ENCODE peak calls at places on chromosome 4, in four cellular contexts. W is A549, R is dermis blood vessel endothelial cell, V is NCI-H1092. L is an unnamed sample.
A peak's percentile ranks its signal among the peaks of the same experiment; 100 is the strongest.

GRCh38 chr4:108166038-108166437 is 2.7 kb downstream of the LEF1 start:
- DNase-seq in W (no peak), R (no peak), V (no peak), L (no peak)

GRCh38 chr4:163624727-163625126 is 130.2 kb downstream of the TMA16 start:
- DNase-seq in W (no peak), R (no peak), V (no peak), L (no peak)

GRCh38 chr4:95591278-95591677 is 42.5 kb upstream of the UNC5C start:
- DNase-seq in W (no peak), R (no peak), V (no peak), L (no peak)

GRCh38 chr4:16603178-16603577 is 295.3 kb downstream of the LDB2 start:
- DNase-seq in W (no peak), R (no peak), V (no peak), L (no peak)

GRCh38 chr4:102569200-102569599 is 68.0 kb downstream of the NFKB1 start:
- DNase-seq in W (no peak), R (no peak), V (no peak), L (no peak)

GRCh38 chr4:158209825-158210807 is at the start of gene TMEM144:
- DNase-seq in W (peak; percentile 73), R (peak; percentile 93), V (no peak), L (no peak)

GRCh38 chr4:33104190-33104773 is 2384.1 kb downstream of the PCDH7 start:
- DNase-seq in W (no peak), R (no peak), V (no peak), L (no peak)

GRCh38 chr4:158841540-158841939 is 72.7 kb downstream of the FNIP2 start:
- DNase-seq in W (no peak), R (no peak), V (no peak), L (no peak)

GRCh38 chr4:15374697-15375096 is 53.1 kb upstream of the C1QTNF7 start:
- DNase-seq in W (no peak), R (no peak), V (no peak), L (no peak)

GRCh38 chr4:120506536-120506935 is 416.0 kb downstream of the PRDM5 start:
- DNase-seq in W (no peak), R (no peak), V (no peak), L (no peak)

GRCh38 chr4:171594293-171594692 is 218.9 kb upstream of the GALNTL6 start:
- DNase-seq in W (no peak), R (no peak), V (no peak), L (no peak)

GRCh38 chr4:54233697-54234496 is 4.8 kb downstream of the PDGFRA start:
- DNase-seq in W (peak; percentile 42), R (peak; percentile 90), V (peak; percentile 61), L (peak; percentile 70)

GRCh38 chr4:145083891-145084640 is 13.9 kb downstream of the ANAPC10 start:
- DNase-seq in W (no peak), R (no peak), V (no peak), L (no peak)

GRCh38 chr4:78951862-78952472 is 12.7 kb upstream of the PAQR3 start:
- DNase-seq in W (peak; percentile 13), R (peak; percentile 66), V (peak; percentile 20), L (no peak)

GRCh38 chr4:3316146-3316545 is 23.3 kb downstream of the RGS12 start:
- DNase-seq in W (no peak), R (no peak), V (no peak), L (no peak)

GRCh38 chr4:6446538-6447451 is 25.6 kb downstream of the PPP2R2C start:
- DNase-seq in W (no peak), R (peak; percentile 4), V (peak; percentile 72), L (no peak)

GRCh38 chr4:148341980-148342800 is 100.0 kb downstream of the NR3C2 start:
- DNase-seq in W (no peak), R (peak; percentile 50), V (no peak), L (no peak)

GRCh38 chr4:143346208-143346607 is 9.5 kb downstream of the GAB1 start:
- DNase-seq in W (no peak), R (no peak), V (no peak), L (no peak)

GRCh38 chr4:19945979-19946380 is 305.7 kb upstream of the SLIT2 start:
- DNase-seq in W (no peak), R (peak; percentile 59), V (no peak), L (peak; percentile 94)

GRCh38 chr4:165967486-165967885 is 94.4 kb downstream of the TLL1 start:
- DNase-seq in W (no peak), R (no peak), V (no peak), L (no peak)

GRCh38 chr4:151276787-151277557 is at the start of gene PRSS48:
- DNase-seq in W (peak; percentile 34), R (peak; percentile 83), V (peak; percentile 30), L (no peak)

GRCh38 chr4:173801876-173802713 is 272.1 kb upstream of the HAND2 start:
- DNase-seq in W (no peak), R (no peak), V (no peak), L (no peak)

GRCh38 chr4:151417164-151417571 is 8.2 kb downstream of the FHIP1A start:
- DNase-seq in W (no peak), R (peak; percentile 18), V (no peak), L (no peak)

GRCh38 chr4:69957209-69957608 is 8.3 kb downstream of the CSN2 start:
- DNase-seq in W (no peak), R (no peak), V (no peak), L (no peak)

GRCh38 chr4:108830509-108831244 is 67.8 kb upstream of the ETNPPL start:
- DNase-seq in W (no peak), R (no peak), V (peak; percentile 86), L (no peak)

GRCh38 chr4:6686104-6686787 is 7.4 kb upstream of the S100P start:
- DNase-seq in W (no peak), R (no peak), V (no peak), L (no peak)

GRCh38 chr4:46937493-46937892 is 28.4 kb upstream of the COX7B2 start:
- DNase-seq in W (no peak), R (peak; percentile 38), V (no peak), L (no peak)

GRCh38 chr4:74376888-74377483 is 12.0 kb downstream of the EREG start:
- DNase-seq in W (peak; percentile 41), R (peak; percentile 83), V (no peak), L (no peak)

GRCh38 chr4:154982187-154983047 is 201.3 kb downstream of the RBM46 start:
- DNase-seq in W (peak; percentile 32), R (peak; percentile 41), V (no peak), L (no peak)

L was measured in glomerular endothelial cell.